ENCODE peak calls at places on chromosome 17, in five cellular contexts. J is posterior cingulate gyrus, Q is progenitor cell of endocrine pancreas, F is SW480, M is lung. B is an unnamed sample.

GRCh38 chr17:57442401-57442823 is 186.1 kb downstream of the MSI2 start:
- DNase-seq in J (no peak), Q (no peak), F (no peak), M (no peak), B (no peak)

GRCh38 chr17:55366020-55366481 is 55.6 kb downstream of the MMD start:
- DNase-seq in J (no peak), Q (no peak), F (no peak), M (no peak), B (no peak)

GRCh38 chr17:72456026-72456569 is 335.3 kb downstream of the SOX9 start:
- DNase-seq in J (no peak), Q (no peak), F (peak), M (no peak), B (no peak)

GRCh38 chr17:48160177-48160967 is 52.8 kb downstream of the SNX11 start:
- DNase-seq in J (no peak), Q (peak), F (no peak), M (no peak), B (peak)

GRCh38 chr17:38418693-38419507 is 9.4 kb upstream of the ARHGAP23 start:
- DNase-seq in J (no peak), Q (no peak), F (no peak), M (no peak), B (no peak)

GRCh38 chr17:27320222-27320560 is 26.3 kb downstream of the WSB1 start:
- DNase-seq in J (no peak), Q (no peak), F (no peak), M (no peak), B (no peak)

GRCh38 chr17:74737299-74738050 is 419 bp downstream of the RAB37 start:
- DNase-seq in J (no peak), Q (no peak), F (peak), M (no peak), B (no peak)

GRCh38 chr17:78653382-78653781 is 76.2 kb upstream of the DNAH17 start:
- DNase-seq in J (no peak), Q (no peak), F (no peak), M (no peak), B (no peak)

GRCh38 chr17:17151962-17152361 is 54.2 kb downstream of the PLD6 start:
- DNase-seq in J (peak), Q (no peak), F (no peak), M (peak), B (peak)

GRCh38 chr17:39599006-39599664 is 8.6 kb downstream of the NEUROD2 start:
- DNase-seq in J (no peak), Q (no peak), F (no peak), M (no peak), B (no peak)

GRCh38 chr17:35977509-35977908 is 3.8 kb downstream of the CCL16 start:
- DNase-seq in J (no peak), Q (no peak), F (no peak), M (no peak), B (no peak)

B was measured in body of pancreas.